ENCODE peak calls at places on chromosomes 5 and 9, in five cellular contexts. X, B, O, W and J are unnamed samples.

GRCh38 chr9:111851536-111851935 is 45.1 kb upstream of the UGCG start:
- DNase-seq in X (peak), B (peak), O (no peak), W (no peak), J (no peak)

GRCh38 chr9:6788175-6789016 is 30.6 kb downstream of the KDM4C start:
- DNase-seq in X (no peak), B (peak), O (peak), W (peak), J (peak)

GRCh38 chr9:106731910-106732309 is 131.1 kb upstream of the ZNF462 start:
- DNase-seq in X (no peak), B (no peak), O (no peak), W (no peak), J (no peak)

GRCh38 chr9:113963017-113963620 is 87.0 kb downstream of the ZNF618 start:
- DNase-seq in X (peak), B (peak), O (peak), W (peak), J (no peak)

GRCh38 chr5:168364738-168365550 is 73.5 kb downstream of the WWC1 start:
- DNase-seq in X (peak), B (peak), O (peak), W (peak), J (peak)

GRCh38 chr5:100900142-100900795 is 2.8 kb downstream of the ST8SIA4 start:
- DNase-seq in X (peak), B (peak), O (peak), W (peak), J (peak)

GRCh38 chr9:135799261-135799660 is 97.3 kb downstream of the KCNT1 start:
- DNase-seq in X (no peak), B (no peak), O (no peak), W (no peak), J (no peak)

GRCh38 chr5:181059297-181060230 is 19.5 kb downstream of the BTNL9 start:
- DNase-seq in X (peak), B (no peak), O (no peak), W (peak), J (no peak)

GRCh38 chr9:12464368-12464767 is 228.8 kb upstream of the TYRP1 start:
- DNase-seq in X (no peak), B (no peak), O (no peak), W (peak), J (no peak)

GRCh38 chr9:116928884-116929283 is 241.8 kb downstream of the TRIM32 start:
- DNase-seq in X (peak), B (no peak), O (no peak), W (peak), J (no peak)

GRCh38 chr5:43042176-43042625 is 2.1 kb upstream of the ANXA2R start:
- DNase-seq in X (peak), B (peak), O (peak), W (peak), J (peak)

GRCh38 chr9:123929870-123930831 is at the start of gene DENND1A:
- DNase-seq in X (peak), B (peak), O (peak), W (peak), J (peak)

GRCh38 chr5:172439785-172440480 is 14.4 kb downstream of the SH3PXD2B start:
- DNase-seq in X (no peak), B (no peak), O (no peak), W (no peak), J (no peak)

GRCh38 chr5:172436078-172436873 is 18.0 kb downstream of the SH3PXD2B start:
- DNase-seq in X (no peak), B (no peak), O (no peak), W (no peak), J (no peak)

GRCh38 chr5:172437445-172438303 is 16.7 kb downstream of the SH3PXD2B start:
- DNase-seq in X (no peak), B (peak), O (peak), W (no peak), J (peak)

GRCh38 chr5:172436874-172437369 is 17.4 kb downstream of the SH3PXD2B start:
- DNase-seq in X (no peak), B (no peak), O (no peak), W (no peak), J (no peak)

GRCh38 chr5:172438304-172438652 is 16.0 kb downstream of the SH3PXD2B start:
- DNase-seq in X (no peak), B (peak), O (no peak), W (no peak), J (no peak)
- H3K4me2 ChIP-seq in X (no peak), B (no peak), O (no peak), W (no peak), J (peak)

GRCh38 chr5:88862547-88863175 is 20.3 kb downstream of the MEF2C start:
- DNase-seq in X (no peak), B (no peak), O (no peak), W (no peak), J (no peak)

GRCh38 chr5:88860501-88860900 is 22.5 kb downstream of the MEF2C start:
- DNase-seq in X (no peak), B (peak), O (peak), W (no peak), J (peak)

GRCh38 chr5:88863523-88863922 is 19.5 kb downstream of the MEF2C start:
- DNase-seq in X (no peak), B (no peak), O (no peak), W (no peak), J (no peak)

GRCh38 chr5:88858392-88858791 is 24.6 kb downstream of the MEF2C start:
- DNase-seq in X (no peak), B (no peak), O (no peak), W (no peak), J (no peak)

GRCh38 chr5:88861213-88861612 is 21.8 kb downstream of the MEF2C start:
- DNase-seq in X (no peak), B (no peak), O (no peak), W (no peak), J (no peak)
- H3K4me2 ChIP-seq in X (no peak), B (no peak), O (no peak), W (no peak), J (no peak)

DNA sequence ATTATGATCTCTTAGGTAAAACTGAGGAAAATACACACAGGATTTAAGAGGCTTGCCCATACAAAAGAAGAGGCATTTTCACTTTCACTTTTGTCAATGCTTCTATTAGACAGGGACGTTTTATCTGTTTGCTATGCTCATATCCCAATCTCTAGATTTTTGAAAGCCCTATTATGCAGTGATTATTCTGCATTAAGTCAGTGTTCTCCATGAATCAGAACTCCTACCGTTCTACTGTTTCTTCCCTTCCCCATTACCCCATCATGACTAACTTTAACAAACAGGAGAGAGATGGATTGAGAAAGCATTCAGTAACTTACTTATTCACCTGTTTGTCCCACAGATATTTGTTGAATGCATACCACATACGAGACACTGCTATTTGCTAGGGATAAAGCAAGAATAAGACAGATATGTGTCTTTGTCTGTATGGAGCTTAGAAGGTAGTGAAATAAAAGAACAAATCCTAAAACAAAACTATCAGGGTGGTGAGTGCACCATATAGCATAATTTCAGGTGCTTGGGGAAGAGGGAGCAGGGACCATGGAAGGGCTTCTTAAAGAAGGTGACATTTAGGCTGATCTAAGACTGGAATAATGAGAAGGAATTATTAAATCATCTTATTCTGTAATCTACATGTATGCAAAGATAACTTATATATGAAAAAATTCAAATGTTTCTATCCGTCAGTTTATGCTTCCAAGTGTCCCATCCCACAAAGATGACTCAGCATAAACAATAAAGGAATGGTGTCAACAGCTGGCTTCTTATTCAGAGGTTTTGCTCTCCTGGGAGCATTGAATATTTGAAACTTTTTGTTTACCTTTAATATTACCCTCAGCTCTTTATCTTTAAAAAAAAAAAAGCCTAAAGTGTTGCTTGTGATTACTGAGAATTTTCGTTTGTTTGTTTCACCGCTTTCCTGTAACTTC is 328.1 kb downstream of the HINT1 start:
- DNase-seq in X (no peak), B (no peak), O (no peak), W (no peak), J (no peak)
- H3K4me2 ChIP-seq in X (no peak), B (no peak), O (no peak), W (no peak), J (peak)

DNA sequence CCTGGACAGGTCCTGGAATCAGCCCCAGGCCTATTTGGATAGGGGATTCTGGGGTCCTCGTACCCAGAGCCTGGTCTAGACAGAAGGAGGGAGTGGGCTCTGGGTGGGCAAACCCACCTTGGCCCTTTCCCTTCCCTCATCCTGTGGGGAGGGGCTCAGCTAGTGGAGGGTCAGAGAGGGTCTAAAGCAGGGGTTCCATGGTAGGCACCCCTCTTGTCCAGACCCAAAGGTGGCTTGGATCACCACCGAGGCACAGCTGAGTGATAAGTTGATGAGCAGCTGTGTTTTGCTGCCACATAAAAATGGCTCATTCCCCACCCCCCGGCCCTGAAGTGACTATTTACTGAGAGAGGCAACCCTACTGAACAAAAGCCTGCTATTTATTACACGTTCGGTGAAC is 53.8 kb upstream of the KCNMB1 start:
- DNase-seq in X (no peak), B (no peak), O (no peak), W (no peak), J (no peak)
- H3K4me2 ChIP-seq in X (no peak), B (no peak), O (no peak), W (no peak), J (no peak)

DNA sequence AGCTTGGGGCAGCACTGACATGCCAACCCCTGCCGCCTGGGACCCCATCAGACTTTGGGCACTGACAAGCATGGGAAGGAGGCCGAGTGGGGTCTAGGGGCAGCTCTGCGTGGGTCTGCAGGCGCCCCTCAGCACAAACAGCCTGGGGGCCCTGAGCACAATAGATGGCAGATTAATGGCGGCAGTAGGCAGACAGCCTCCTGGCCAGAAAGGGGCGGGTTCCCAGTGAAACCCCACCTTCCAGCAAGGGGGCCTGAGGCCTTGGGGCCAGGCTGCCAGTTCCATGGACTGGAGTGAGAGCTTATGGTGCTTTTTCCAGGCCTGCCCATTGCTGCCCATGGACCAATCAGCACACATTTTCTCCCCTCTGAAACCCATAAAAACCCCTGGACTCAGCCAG is 2031.2 kb downstream of the EFNA5 start:
- DNase-seq in X (no peak), B (no peak), O (no peak), W (no peak), J (no peak)
- H3K4me2 ChIP-seq in X (no peak), B (no peak), O (no peak), W (no peak), J (no peak)